ENCODE peak calls at places on chromosomes 13 and 19, in seven cellular contexts. H is Peyer's patch, M is left lung, L is small intestine, D is psoas muscle, V is IMR-90, R is ascending aorta. X is an unnamed sample.
A peak's percentile ranks its signal among the peaks of the same experiment; 100 is the strongest.

GRCh38 chr19:50772408-50773311 is 2.4 kb downstream of the GPR32 start:
- DNase-seq in V (peak; percentile 24), L (no peak), R (no peak), H (no peak), D (no peak), M (no peak), X (no peak)

GRCh38 chr13:43316997-43317396 is 293.6 kb downstream of the DNAJC15 start:
- DNase-seq in M (no peak), H (no peak), D (peak; percentile 35), L (no peak), V (peak; percentile 67), R (no peak), X (no peak)

GRCh38 chr13:41025518-41025917 is 6.4 kb upstream of the ELF1 start:
- DNase-seq in V (no peak), R (no peak), H (no peak), L (no peak), D (no peak), M (no peak), X (no peak)

GRCh38 chr13:98133949-98134348 is 8.9 kb upstream of the FARP1 start:
- DNase-seq in H (no peak), V (no peak), M (no peak), R (no peak), L (no peak), D (no peak), X (no peak)

GRCh38 chr19:15187026-15188007 is 13.5 kb downstream of the NOTCH3 start:
- DNase-seq in M (no peak), V (no peak), R (no peak), D (no peak), L (no peak), H (no peak), X (no peak)

GRCh38 chr13:89363144-89363543 is 1692.0 kb downstream of the SLITRK5 start:
- DNase-seq in V (no peak), D (peak; percentile 10), L (no peak), H (no peak), M (peak; percentile 72), R (no peak), X (no peak)

GRCh38 chr13:44932171-44932849 is 57.0 kb downstream of the NUFIP1 start:
- DNase-seq in V (peak; percentile 72), H (no peak), R (no peak), D (no peak), L (no peak), M (no peak), X (no peak)

GRCh38 chr19:10096615-10096963 is 5.9 kb downstream of the ANGPTL6 start:
- DNase-seq in V (no peak), M (no peak), R (no peak), D (peak; percentile 57), L (no peak), H (peak; percentile 46), X (peak; percentile 84)

GRCh38 chr19:19224852-19225494 is 13.2 kb downstream of the NCAN start:
- DNase-seq in V (peak; percentile 44), H (peak; percentile 63), D (peak; percentile 60), R (peak; percentile 70), M (peak; percentile 95), L (peak; percentile 80), X (no peak)

GRCh38 chr19:2984196-2984490 is 6.8 kb downstream of the TLE6 start:
- DNase-seq in L (no peak), V (no peak), M (no peak), R (peak; percentile 93), D (no peak), H (no peak), X (no peak)

GRCh38 chr13:99340638-99341037 is 33.4 kb upstream of the GPR183 start:
- DNase-seq in L (no peak), R (no peak), M (no peak), V (no peak), H (no peak), D (no peak), X (no peak)

GRCh38 chr13:43305416-43305815 is 282.0 kb downstream of the DNAJC15 start:
- DNase-seq in V (peak; percentile 49), D (no peak), M (no peak), H (no peak), L (no peak), R (no peak), X (no peak)

GRCh38 chr19:19492026-19492610 is 23.2 kb downstream of the TSSK6 start:
- DNase-seq in D (no peak), L (no peak), V (no peak), M (peak; percentile 61), R (no peak), H (no peak), X (no peak)

GRCh38 chr19:3135961-3136683 is at the start of gene GNA15:
- DNase-seq in D (no peak), V (no peak), H (no peak), M (peak; percentile 90), L (no peak), R (no peak), X (no peak)

GRCh38 chr19:30227661-30228112 is 144.5 kb upstream of the ZNF536 start:
- DNase-seq in V (peak; percentile 24), M (peak; percentile 76), R (no peak), D (peak; percentile 56), H (no peak), L (peak; percentile 25), X (no peak)

GRCh38 chr19:8243146-8243545 is 34.0 kb downstream of the CERS4 start:
- DNase-seq in V (no peak), R (no peak), L (no peak), M (no peak), H (no peak), D (no peak), X (no peak)

GRCh38 chr13:74367193-74367592 is 233.0 kb upstream of the KLF12 start:
- DNase-seq in V (no peak), L (no peak), M (no peak), D (no peak), H (no peak), R (no peak), X (no peak)

GRCh38 chr19:19368087-19368486 is 37.4 kb upstream of the GATAD2A start:
- DNase-seq in R (no peak), H (no peak), L (no peak), M (peak; percentile 56), D (no peak), V (no peak), X (no peak)

GRCh38 chr19:30112171-30112570 is 170.1 kb downstream of the URI1 start:
- DNase-seq in L (no peak), V (no peak), D (no peak), H (no peak), M (no peak), R (no peak), X (no peak)

GRCh38 chr13:26246154-26246553 is 7.8 kb upstream of the CDK8 start:
- DNase-seq in D (no peak), M (no peak), H (no peak), L (no peak), V (peak; percentile 15), R (no peak), X (no peak)

GRCh38 chr13:30158774-30159445 is 148.4 kb downstream of the KATNAL1 start:
- DNase-seq in M (no peak), D (peak; percentile 34), R (no peak), H (no peak), V (peak; percentile 71), L (peak; percentile 12), X (no peak)

GRCh38 chr19:31185261-31185660 is 164.0 kb downstream of the TSHZ3 start:
- DNase-seq in H (no peak), L (no peak), R (no peak), V (no peak), M (no peak), D (no peak), X (peak; percentile 37)

GRCh38 chr13:101523732-101524131 is 71.3 kb downstream of the ITGBL1 start:
- DNase-seq in M (no peak), L (no peak), R (peak; percentile 85), V (peak; percentile 84), H (no peak), D (peak; percentile 28), X (no peak)

GRCh38 chr13:31394491-31394890 is 194.7 kb downstream of the B3GLCT start:
- DNase-seq in H (no peak), D (no peak), L (no peak), R (no peak), M (no peak), V (no peak), X (no peak)

DNA sequence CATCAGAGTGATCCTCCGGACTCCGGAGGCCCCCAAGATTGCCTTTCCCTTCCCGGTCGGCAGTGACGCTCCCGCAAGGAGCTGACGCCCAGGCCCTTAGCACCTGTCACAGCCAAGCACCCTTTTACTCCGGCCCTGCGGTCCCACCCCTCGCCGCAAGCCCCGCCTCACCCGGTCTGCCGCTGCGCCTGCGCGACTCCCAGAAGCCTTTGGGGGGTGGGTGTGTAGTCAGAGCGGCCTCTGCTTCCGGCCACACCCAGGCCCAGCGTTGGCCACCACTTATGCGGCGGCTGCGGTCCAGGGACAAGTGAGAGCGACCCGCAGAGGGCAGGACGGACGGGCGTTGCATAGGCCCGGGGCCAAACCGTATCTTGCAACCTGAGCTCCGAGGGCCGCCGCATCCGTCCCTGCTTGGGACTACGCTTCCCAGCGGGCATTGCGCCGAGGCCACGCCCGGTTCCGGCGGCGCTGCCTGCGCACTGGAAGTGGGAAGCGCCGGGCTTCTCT is 441 bp upstream of the ZFP28 start:
- DNase-seq in M (peak; percentile 96), H (peak; percentile 75), D (peak; percentile 90), V (peak; percentile 85), L (peak; percentile 82), R (peak; percentile 93), X (no peak)
- H3K4me3 ChIP-seq in M (peak overlapping the region; percentile 54), H (peak overlapping the region; percentile 65), D (peak overlapping the region; percentile 97), V (peak overlapping the region; percentile 94), L (peak overlapping the region; percentile 72), R (peak overlapping the region; percentile 92), X (peak overlapping the region; percentile 87)

GRCh38 chr19:18206018-18206417 is 2.2 kb upstream of the RAB3A start:
- DNase-seq in R (no peak), L (no peak), M (no peak), V (no peak), H (no peak), D (no peak), X (no peak)
- H3K4me3 ChIP-seq in R (no peak overlapping the region), L (no peak overlapping the region), M (no peak overlapping the region), V (no peak overlapping the region), H (no peak overlapping the region), D (no peak overlapping the region), X (no peak overlapping the region)

GRCh38 chr19:1082165-1082927 is 12.8 kb downstream of the POLR2E start:
- DNase-seq in M (peak; percentile 92), D (no peak), V (no peak), H (peak; percentile 84), R (no peak), L (peak; percentile 96), X (no peak)

GRCh38 chr19:1085053-1085658 is 10.0 kb downstream of the POLR2E start:
- DNase-seq in L (no peak), R (no peak), H (no peak), M (no peak), V (no peak), D (no peak), X (no peak)

GRCh38 chr19:1085676-1086442 is 9.3 kb downstream of the POLR2E start:
- DNase-seq in L (no peak), H (no peak), D (no peak), M (no peak), V (no peak), R (no peak), X (no peak)

GRCh38 chr19:1082928-1083816 is 12.0 kb downstream of the POLR2E start:
- DNase-seq in H (no peak), R (no peak), V (no peak), D (no peak), L (no peak), M (peak; percentile 77), X (no peak)

GRCh38 chr19:1084024-1084868 is 10.9 kb downstream of the POLR2E start:
- DNase-seq in M (peak; percentile 76), D (no peak), L (no peak), H (no peak), V (no peak), R (no peak), X (no peak)
- H3K4me3 ChIP-seq in M (no peak overlapping the region), D (no peak overlapping the region), L (no peak overlapping the region), H (no peak overlapping the region), V (no peak overlapping the region), R (no peak overlapping the region), X (no peak overlapping the region)

GRCh38 chr19:13505761-13506549 is at the start of gene CACNA1A:
- DNase-seq in H (no peak), M (no peak), L (no peak), V (peak; percentile 19), D (no peak), R (no peak), X (no peak)
- H3K4me3 ChIP-seq in H (peak within 1 kb of the TSS; percentile 42), M (no peak within 1 kb of the TSS), L (no peak within 1 kb of the TSS), V (peak within 1 kb of the TSS; percentile 74), D (peak within 1 kb of the TSS; percentile 48), R (peak within 1 kb of the TSS; percentile 37), X (peak within 1 kb of the TSS; percentile 37)